ENCODE peak calls at places on chromosomes 5 and 9, in five cellular contexts. U, J, V, K and A are unnamed samples.

GRCh38 chr5:63928451-63928850 is 33.8 kb downstream of the HTR1A start:
- DNase-seq in U (no peak), J (no peak), V (no peak), K (no peak), A (no peak)

GRCh38 chr9:126366366-126367011 is 39.9 kb downstream of the MVB12B start:
- DNase-seq in U (no peak), J (no peak), V (no peak), K (no peak), A (no peak)

GRCh38 chr9:34991833-34992375 is 2.4 kb downstream of the DNAJB5 start:
- DNase-seq in U (no peak), J (no peak), V (no peak), K (peak; percentile 65), A (no peak)

GRCh38 chr5:158397278-158397677 is 538.3 kb upstream of the CLINT1 start:
- DNase-seq in U (no peak), J (no peak), V (no peak), K (no peak), A (no peak)

GRCh38 chr5:141841376-141841775 is 36.8 kb downstream of the PCDH1 start:
- DNase-seq in U (no peak), J (no peak), V (no peak), K (no peak), A (no peak)

GRCh38 chr9:94794768-94795167 is 68.3 kb downstream of the AOPEP start:
- DNase-seq in U (no peak), J (no peak), V (no peak), K (no peak), A (no peak)

GRCh38 chr5:76695336-76695735 is 20.6 kb upstream of the F2R start:
- DNase-seq in U (no peak), J (no peak), V (no peak), K (no peak), A (no peak)

GRCh38 chr5:2738156-2738699 is 13.2 kb downstream of the IRX2 start:
- DNase-seq in U (no peak), J (no peak), V (no peak), K (no peak), A (no peak)

GRCh38 chr9:92729735-92730155 is 34.9 kb downstream of the BICD2 start:
- DNase-seq in U (no peak), J (no peak), V (no peak), K (no peak), A (no peak)

GRCh38 chr5:685262-686171 is 7.6 kb downstream of the TPPP start:
- DNase-seq in U (no peak), J (no peak), V (no peak), K (peak; percentile 17), A (no peak)

GRCh38 chr9:93020785-93021670 is 37.5 kb upstream of the SUSD3 start:
- DNase-seq in U (peak; percentile 68), J (no peak), V (no peak), K (no peak), A (no peak)